ENCODE peak calls at places on chromosomes 3 and 15, in four cellular contexts. V is PC-9; W is CD8-positive, alpha-beta T cell; O is pancreas. J is an unnamed sample.

GRCh38 chr3:156353535-156353934 is 201.4 kb downstream of the SSR3 start:
- DNase-seq in V (no peak), W (no peak), O (no peak), J (no peak)

GRCh38 chr3:33440328-33440577 is at the start of gene UBP1:
- DNase-seq in V (peak; percentile 99), W (no peak), O (no peak), J (peak; percentile 95)

GRCh38 chr15:49265911-49266310 is 95.9 kb downstream of the GALK2 start:
- DNase-seq in V (no peak), W (no peak), O (no peak), J (no peak)

GRCh38 chr3:6287063-6287462 is 573.9 kb upstream of the GRM7 start:
- DNase-seq in V (no peak), W (no peak), O (no peak), J (no peak)

GRCh38 chr15:75065851-75066509 is 42.6 kb downstream of the PPCDC start:
- DNase-seq in V (no peak), W (no peak), O (no peak), J (no peak)

GRCh38 chr15:44662478-44663409 is 718 bp downstream of the SPG11 start:
- DNase-seq in V (peak; percentile 70), W (peak; percentile 91), O (peak; percentile 69), J (no peak)

GRCh38 chr3:34008836-34009479 is 210.5 kb downstream of the PDCD6IP start:
- DNase-seq in V (no peak), W (no peak), O (no peak), J (peak; percentile 21)

GRCh38 chr3:190608850-190609589 is 95.1 kb downstream of the IL1RAP start:
- DNase-seq in V (no peak), W (no peak), O (no peak), J (no peak)

GRCh38 chr15:43958894-43959330 is 132.1 kb downstream of the WDR76 start:
- DNase-seq in V (no peak), W (no peak), O (no peak), J (peak; percentile 18)

GRCh38 chr3:174051191-174051590 is 653.6 kb downstream of the NLGN1 start:
- DNase-seq in V (no peak), W (no peak), O (no peak), J (peak; percentile 2)

GRCh38 chr3:36697397-36698001 is 66.9 kb downstream of the DCLK3 start:
- DNase-seq in V (no peak), W (no peak), O (no peak), J (no peak)

GRCh38 chr3:76638006-76638405 is 401.9 kb upstream of the ROBO2 start:
- DNase-seq in V (no peak), W (no peak), O (no peak), J (no peak)

GRCh38 chr3:52233968-52234367 is 5.0 kb downstream of the TWF2 start:
- DNase-seq in V (no peak), W (no peak), O (no peak), J (no peak)

GRCh38 chr3:104080228-104080627 is 1286.5 kb upstream of the ALCAM start:
- DNase-seq in V (no peak), W (no peak), O (no peak), J (no peak)

GRCh38 chr15:38671675-38672141 is 107.1 kb upstream of the RASGRP1 start:
- DNase-seq in V (no peak), W (peak; percentile 58), O (no peak), J (no peak)

GRCh38 chr3:67790043-67790442 is 135.6 kb upstream of the SUCLG2 start:
- DNase-seq in V (peak; percentile 15), W (peak; percentile 85), O (no peak), J (peak; percentile 51)

GRCh38 chr3:71395927-71396695 is 187.4 kb downstream of the FOXP1 start:
- DNase-seq in V (no peak), W (no peak), O (no peak), J (no peak)

GRCh38 chr15:95174281-95174680 is 942.9 kb downstream of the MCTP2 start:
- DNase-seq in V (no peak), W (no peak), O (no peak), J (no peak)

GRCh38 chr3:47162695-47163022 is 1.3 kb downstream of the SETD2 start:
- DNase-seq in V (no peak), W (no peak), O (no peak), J (peak; percentile 30)

GRCh38 chr3:187961366-187961765 is 192.6 kb upstream of the LPP start:
- DNase-seq in V (no peak), W (no peak), O (no peak), J (no peak)

GRCh38 chr3:100561459-100562158 is 47.8 kb upstream of the ADGRG7 start:
- DNase-seq in V (no peak), W (no peak), O (no peak), J (peak; percentile 52)

GRCh38 chr3:177694316-177694715 is 497.0 kb upstream of the TBL1XR1 start:
- DNase-seq in V (no peak), W (no peak), O (no peak), J (no peak)

GRCh38 chr3:30933478-30934207 is 39.2 kb upstream of the GADL1 start:
- DNase-seq in V (no peak), W (no peak), O (no peak), J (no peak)

GRCh38 chr3:157335198-157335597 is 101.5 kb upstream of the PTX3 start:
- DNase-seq in V (no peak), W (no peak), O (no peak), J (no peak)

GRCh38 chr3:136334209-136334608 is 84.1 kb downstream of the PCCB start:
- DNase-seq in V (no peak), W (no peak), O (no peak), J (no peak)

GRCh38 chr15:45891766-45892165 is 256.9 kb downstream of the SQOR start:
- DNase-seq in V (no peak), W (no peak), O (peak; percentile 54), J (no peak)

GRCh38 chr3:41117398-41117870 is 81.9 kb upstream of the CTNNB1 start:
- DNase-seq in V (peak; percentile 92), W (peak; percentile 93), O (peak; percentile 25), J (no peak)

GRCh38 chr3:153052096-153052460 is 109.9 kb upstream of the RAP2B start:
- DNase-seq in V (peak; percentile 77), W (no peak), O (no peak), J (no peak)

DNA sequence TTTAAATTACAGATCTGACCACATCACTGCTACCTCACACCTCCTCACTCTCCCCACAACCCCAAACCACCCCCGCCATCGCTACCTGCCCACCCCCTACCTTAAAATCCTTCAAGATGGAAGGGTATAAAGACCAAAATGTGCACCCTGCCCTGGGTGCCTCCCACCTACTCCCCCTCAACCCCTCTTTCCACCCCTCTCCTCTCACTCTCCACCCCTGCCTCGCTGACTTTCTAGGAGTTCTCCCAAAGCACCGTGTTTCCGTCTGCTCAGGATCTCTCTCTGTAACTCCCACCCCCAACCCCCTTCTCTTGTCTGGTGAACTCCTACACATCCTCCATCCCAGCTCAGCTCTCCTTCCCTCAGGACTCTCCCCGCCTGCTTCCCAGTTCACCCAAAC is 69.1 kb downstream of the MEGF11 start:
- DNase-seq in V (no peak), W (no peak), O (no peak), J (no peak)
- H3K4me3 ChIP-seq in V (no peak overlapping the region), W (no peak overlapping the region), O (no peak overlapping the region), J (no peak overlapping the region)

DNA sequence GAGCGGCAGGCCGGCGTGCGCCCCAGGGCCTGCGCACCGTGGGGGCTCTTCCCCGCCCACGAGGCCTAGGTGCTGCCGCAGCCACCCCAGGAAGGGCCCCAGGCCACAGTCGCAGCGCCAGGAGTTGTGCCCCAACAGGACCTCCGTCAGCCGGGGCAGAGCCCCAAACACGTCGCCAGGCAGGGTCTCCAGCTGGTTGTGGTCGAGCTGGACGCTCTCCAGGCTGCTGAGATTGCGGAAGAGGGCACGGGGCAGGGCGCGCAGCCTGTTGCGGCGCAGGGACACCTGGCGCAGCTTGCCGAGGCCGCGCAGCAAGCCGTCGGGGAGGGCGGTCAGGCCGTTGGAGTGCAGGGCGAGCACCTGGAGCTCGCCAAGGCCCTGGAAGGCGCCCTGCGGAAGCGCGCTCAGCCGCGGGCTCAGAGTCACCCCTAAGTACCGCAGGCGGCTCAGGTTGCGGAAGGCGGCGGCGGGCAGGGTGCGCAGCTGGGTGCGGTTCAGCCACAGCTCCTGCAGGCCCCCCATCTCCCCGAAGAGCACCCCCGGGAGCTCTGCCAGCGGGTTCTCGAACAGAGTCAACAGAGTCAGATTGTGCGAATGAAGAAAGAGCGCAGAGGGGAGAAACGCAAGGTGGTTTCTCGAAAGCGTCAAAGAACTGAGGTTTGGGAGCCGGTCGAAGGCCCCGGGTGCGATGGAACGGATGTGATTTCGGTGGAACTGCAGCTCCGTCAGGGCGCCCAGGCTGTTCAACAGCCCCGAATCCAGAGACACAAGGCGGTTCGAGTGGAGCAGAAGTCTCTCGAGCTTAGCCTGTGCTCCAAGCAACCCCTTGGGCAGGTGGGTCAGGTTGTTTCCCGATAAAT is 1.9 kb downstream of the GP5 start:
- DNase-seq in V (peak; percentile 31), W (peak; percentile 65), O (no peak), J (peak; percentile 72)
- H3K4me3 ChIP-seq in V (no peak overlapping the region), W (peak overlapping the region; percentile 60), O (no peak overlapping the region), J (peak overlapping the region; percentile 19)

DNA sequence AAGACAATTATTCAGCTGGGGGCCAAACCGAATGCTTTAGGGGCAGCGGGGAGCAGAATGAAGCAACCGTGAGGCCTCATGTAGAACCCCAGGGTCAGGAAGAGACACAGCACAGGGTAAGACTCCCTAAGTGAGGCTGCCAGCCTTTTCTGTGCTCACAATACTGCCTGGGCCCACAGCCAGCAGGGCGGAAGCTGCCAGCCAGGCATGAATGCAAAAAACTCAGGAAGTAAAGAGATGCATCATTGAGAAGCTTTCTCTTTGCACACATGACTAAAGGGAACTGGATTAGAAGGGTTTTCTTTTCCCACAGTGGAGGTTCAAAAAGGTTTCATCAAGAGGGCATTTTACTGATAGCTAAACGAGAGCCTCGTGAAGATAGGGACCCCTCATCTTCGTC is 33.3 kb downstream of the CA12 start:
- DNase-seq in V (peak; percentile 44), W (no peak), O (peak; percentile 76), J (no peak)
- H3K4me3 ChIP-seq in V (no peak overlapping the region), W (no peak overlapping the region), O (no peak overlapping the region), J (no peak overlapping the region)

DNA sequence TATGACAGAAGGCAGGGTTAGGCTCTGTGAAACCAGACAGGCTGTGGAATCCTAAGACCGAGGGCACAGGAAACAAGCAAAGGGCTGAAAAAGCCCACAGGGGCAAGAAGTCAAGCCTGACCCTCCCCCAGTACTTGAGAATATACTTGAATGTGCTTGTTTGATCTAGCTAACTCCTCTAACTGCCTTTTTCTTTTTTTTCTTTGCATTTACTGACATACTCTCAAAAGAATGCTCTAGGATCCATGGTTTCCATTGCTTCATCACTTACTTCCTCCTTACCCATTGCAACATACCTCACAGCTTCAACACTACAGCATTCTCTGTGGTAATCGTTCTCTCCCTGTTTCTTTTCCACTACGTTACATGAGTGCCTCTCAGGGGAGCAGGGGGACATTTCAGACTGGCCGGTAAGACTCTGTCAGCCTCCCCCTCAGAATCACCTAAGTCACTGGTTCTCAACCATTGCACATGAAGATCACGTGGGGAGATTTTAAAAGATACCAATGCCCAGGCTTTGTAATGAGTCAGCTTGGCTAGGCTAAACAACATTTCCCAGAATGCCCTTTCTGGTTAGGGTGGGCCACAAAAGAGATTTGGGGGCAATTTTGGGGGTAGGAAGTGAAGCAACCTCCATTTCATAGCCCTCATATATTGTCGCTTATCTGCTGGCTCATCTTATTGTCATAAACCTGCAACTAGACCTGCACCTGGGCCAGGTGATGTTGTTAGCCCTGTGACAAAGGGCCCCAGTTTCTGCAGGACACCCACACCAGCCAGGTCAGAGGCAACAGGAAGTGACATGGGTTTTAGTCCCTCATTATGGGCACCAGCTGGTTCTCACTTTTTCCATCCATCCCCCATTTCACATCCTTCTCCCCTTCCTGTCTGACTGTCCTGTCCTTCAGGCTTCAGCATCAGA is 24.6 kb upstream of the RSL24D1 start:
- DNase-seq in V (peak; percentile 33), W (no peak), O (no peak), J (no peak)
- H3K4me3 ChIP-seq in V (peak overlapping the region; percentile 31), W (no peak overlapping the region), O (no peak overlapping the region), J (no peak overlapping the region)

J was measured in H7.